ENCODE peak calls at places on chromosomes 13 and 19, in four cellular contexts. X, E, R and S are unnamed samples.

GRCh38 chr13:113158946-113159345 is 498 bp downstream of the PROZ start:
- DNase-seq in X (no peak), E (no peak), R (no peak), S (no peak)

GRCh38 chr13:99657848-99658265 is 156.6 kb downstream of the TM9SF2 start:
- DNase-seq in X (no peak), E (no peak), R (no peak), S (no peak)

GRCh38 chr13:105918842-105919741 is 616.4 kb downstream of the EFNB2 start:
- DNase-seq in X (peak), E (no peak), R (no peak), S (no peak)

GRCh38 chr13:73551736-73552135 is 492.9 kb downstream of the KLF5 start:
- DNase-seq in X (no peak), E (no peak), R (no peak), S (no peak)

GRCh38 chr13:91017669-91018053 is 329.8 kb upstream of the MIR17HG start:
- DNase-seq in X (no peak), E (no peak), R (no peak), S (no peak)

GRCh38 chr13:113452942-113453901 is at the start of gene ADPRHL1:
- DNase-seq in X (no peak), E (peak), R (peak), S (no peak)

GRCh38 chr13:32726374-32727037 is 140.3 kb downstream of the PDS5B start:
- DNase-seq in X (no peak), E (no peak), R (no peak), S (no peak)

GRCh38 chr19:17931532-17932191 is 1.2 kb upstream of the CCDC124 start:
- DNase-seq in X (no peak), E (no peak), R (no peak), S (no peak)

GRCh38 chr19:3879656-3880055 is 829 bp upstream of the ATCAY start:
- DNase-seq in X (no peak), E (no peak), R (no peak), S (no peak)

GRCh38 chr19:16197622-16198362 is at the start of gene AP1M1:
- DNase-seq in X (peak), E (peak), R (peak), S (peak)

GRCh38 chr19:48450441-48450840 is 4.7 kb downstream of the GRWD1 start:
- DNase-seq in X (no peak), E (no peak), R (no peak), S (no peak)

GRCh38 chr19:18433039-18433691 is 4.8 kb downstream of the ISYNA1 start:
- DNase-seq in X (no peak), E (no peak), R (peak), S (no peak)

GRCh38 chr13:50171585-50172282 is 156.5 kb downstream of the KCNRG start:
- DNase-seq in X (no peak), E (no peak), R (no peak), S (no peak)

GRCh38 chr19:5013761-5014160 is 44.8 kb downstream of the KDM4B start:
- DNase-seq in X (no peak), E (no peak), R (no peak), S (no peak)

GRCh38 chr19:48170817-48171347 is 402 bp downstream of the ZSWIM9 start:
- DNase-seq in X (no peak), E (no peak), R (no peak), S (no peak)

GRCh38 chr13:114131581-114132418 is 623 bp downstream of the RASA3 start:
- DNase-seq in X (no peak), E (no peak), R (no peak), S (no peak)

GRCh38 chr19:50315773-50316448 is 13.3 kb downstream of the KCNC3 start:
- DNase-seq in X (peak), E (no peak), R (no peak), S (no peak)

GRCh38 chr19:54189668-54190502 is 505 bp upstream of the MBOAT7 start:
- DNase-seq in X (peak), E (peak), R (peak), S (peak)

GRCh38 chr19:54190503-54190941 is 586 bp upstream of the TSEN34 start:
- DNase-seq in X (peak), E (peak), R (peak), S (peak)

GRCh38 chr19:54190942-54191670 is at the start of gene TSEN34:
- DNase-seq in X (peak), E (peak), R (no peak), S (peak)

GRCh38 chr19:54188224-54188871 is 1.0 kb downstream of the MBOAT7 start:
- DNase-seq in X (peak), E (no peak), R (no peak), S (no peak)

GRCh38 chr19:54189020-54189667 is at the start of gene MBOAT7:
- DNase-seq in X (no peak), E (no peak), R (no peak), S (no peak)
- TF ChIP-seq CTCF in X (peak), E (peak), R (peak), S (no peak)

DNA sequence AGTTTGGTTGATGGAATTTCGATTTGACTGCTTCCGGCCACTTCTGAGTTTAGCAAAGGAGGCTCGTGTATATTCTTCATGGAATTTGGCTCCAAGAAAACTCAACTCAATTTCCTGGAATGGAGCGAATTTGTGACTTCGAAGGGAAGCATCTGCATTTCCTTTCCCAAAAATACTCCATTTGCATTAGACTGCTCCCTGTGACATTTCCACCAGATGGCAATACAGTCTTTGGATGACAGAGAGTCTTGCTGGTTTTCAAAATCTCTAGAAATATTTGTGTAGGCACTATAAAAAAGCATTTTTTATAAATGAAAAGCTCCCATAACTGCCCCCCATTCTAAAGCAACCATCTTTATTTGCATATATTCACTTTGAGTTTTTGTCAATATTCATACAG is 4.1 kb downstream of the C1QTNF9 start:
- DNase-seq in X (peak), E (no peak), R (no peak), S (no peak)
- TF ChIP-seq CTCF in X (peak), E (peak), R (no peak), S (no peak)

GRCh38 chr13:78802912-78803311 is 144.0 kb upstream of the OBI1 start:
- DNase-seq in X (no peak), E (no peak), R (no peak), S (no peak)

DNA sequence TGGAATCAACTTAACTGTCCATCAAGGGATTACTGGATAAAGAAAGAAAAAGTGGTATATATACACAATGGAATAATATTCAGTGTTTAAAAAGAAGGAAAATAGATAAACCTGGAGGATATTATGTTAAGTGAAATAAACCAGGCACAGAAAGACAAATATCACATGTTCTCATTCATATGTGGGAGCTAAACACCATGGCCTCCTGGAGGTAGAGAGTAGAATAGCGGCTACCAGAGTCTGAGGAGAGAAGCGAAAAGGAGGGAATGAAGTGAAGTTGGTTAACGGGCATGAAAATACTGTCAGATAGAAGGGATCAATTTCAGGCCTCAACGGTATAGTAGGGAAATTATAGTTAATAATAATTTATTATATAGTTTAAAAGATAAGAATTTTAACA is 147.5 kb upstream of the OBI1 start:
- DNase-seq in X (peak), E (no peak), R (no peak), S (no peak)
- TF ChIP-seq CTCF in X (peak), E (peak), R (no peak), S (no peak)

GRCh38 chr13:19888799-19889198 is 25.4 kb upstream of the ZMYM5 start:
- DNase-seq in X (peak), E (no peak), R (no peak), S (no peak)
- TF ChIP-seq CTCF in X (peak), E (no peak), R (no peak), S (no peak)

DNA sequence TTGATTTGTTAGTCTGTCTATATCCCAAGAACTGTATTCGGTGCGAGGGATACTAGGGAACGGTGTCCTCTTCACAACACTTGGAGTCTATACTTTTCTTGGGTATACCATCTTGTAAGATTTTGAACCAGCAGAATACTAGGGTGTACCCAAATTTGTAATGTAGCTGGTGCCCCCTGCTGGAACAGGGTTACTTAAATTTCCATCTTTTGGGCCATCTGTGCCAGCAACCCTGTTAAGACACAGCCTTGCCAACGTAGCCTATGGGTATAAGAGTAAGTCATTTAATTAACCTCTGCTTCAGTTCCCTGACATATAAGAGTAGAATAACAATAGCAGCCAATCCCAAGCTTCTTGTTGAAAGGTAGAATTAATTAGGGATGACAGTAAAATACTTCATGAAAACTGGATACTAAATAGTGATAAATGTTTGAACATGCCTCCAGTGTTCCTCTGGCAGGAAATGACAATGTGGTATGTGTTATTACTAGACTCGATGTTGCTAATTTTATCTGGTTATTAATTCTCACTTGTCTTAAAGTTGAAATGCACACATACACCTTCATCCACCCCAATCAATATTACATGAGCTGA is 607.6 kb downstream of the FGF9 start:
- DNase-seq in X (no peak), E (no peak), R (no peak), S (peak)
- TF ChIP-seq CTCF in X (peak), E (peak), R (peak), S (no peak)

GRCh38 chr19:36527873-36528193 is 238 bp downstream of the ZNF260 start:
- DNase-seq in X (no peak), E (no peak), R (no peak), S (no peak)

GRCh38 chr19:36526581-36526980 is 1.5 kb downstream of the ZNF260 start:
- DNase-seq in X (no peak), E (no peak), R (no peak), S (no peak)

GRCh38 chr19:36524617-36525016 is 3.5 kb downstream of the ZNF260 start:
- DNase-seq in X (no peak), E (no peak), R (no peak), S (no peak)

GRCh38 chr19:36528921-36529518 is 949 bp upstream of the ZNF260 start:
- DNase-seq in X (no peak), E (no peak), R (no peak), S (no peak)

GRCh38 chr19:36528194-36528920 is at the start of gene ZNF260:
- DNase-seq in X (peak), E (peak), R (peak), S (peak)
- TF ChIP-seq CTCF in X (no peak), E (no peak), R (no peak), S (no peak)

DNA sequence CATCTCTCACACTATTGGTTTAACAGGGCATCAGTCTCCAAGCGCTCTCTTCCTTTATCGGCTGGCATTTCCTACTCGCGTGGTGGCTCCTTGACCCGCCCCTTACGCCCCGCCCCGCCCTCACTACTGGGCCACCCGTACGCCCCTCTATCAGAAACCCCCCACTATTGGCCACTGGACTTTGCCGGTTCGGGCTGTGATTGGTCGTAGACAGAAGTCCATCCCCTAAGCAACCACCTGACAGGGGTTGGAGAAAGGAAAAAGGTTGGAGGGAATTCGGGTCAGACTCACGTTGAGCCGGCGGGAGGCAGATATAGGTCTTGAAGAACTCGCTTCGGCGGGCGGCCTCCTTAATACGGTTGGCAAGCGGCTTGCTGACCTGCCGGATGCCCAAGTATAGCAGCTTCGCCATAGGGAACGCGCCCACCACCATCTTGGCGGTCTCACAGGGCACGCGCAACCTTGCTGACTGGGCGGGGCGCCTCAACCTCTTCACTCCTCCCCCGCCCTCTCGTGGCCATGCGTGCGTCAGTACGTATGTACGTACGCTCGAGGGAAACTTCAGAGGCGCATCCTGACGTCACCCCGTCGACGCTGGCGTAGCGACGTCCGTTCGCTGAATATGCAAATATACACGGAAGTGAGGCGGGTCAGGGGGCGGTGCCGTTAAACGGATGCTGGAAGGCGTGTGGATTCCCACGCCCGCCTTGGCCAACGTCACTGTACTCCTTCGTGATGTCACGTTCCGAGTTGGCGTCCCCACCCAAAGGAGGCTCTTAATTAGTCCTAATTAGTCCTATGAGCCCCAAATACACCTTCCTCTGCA is at the start of gene OPA3:
- DNase-seq in X (peak), E (peak), R (peak), S (peak)
- TF ChIP-seq CTCF in X (peak), E (peak), R (no peak), S (no peak)